ENCODE peak calls at places on chromosomes 1 and 21, in six cellular contexts. One of them, this sample, is unnamed.

GRCh38 chr1:209428241-209428921 is 155.1 kb upstream of the CAMK1G start:
- DNase-seq in uterus: no peak
- DNase-seq in activated CD8-positive, alpha-beta T cell treated with anti-CD3 and anti-CD28 coated beads, Interleukin-2, amount 10 ng/mL, durations not matched to agents 7 days and 5 days: no peak
- DNase-seq in GM20000: no peak
- DNase-seq in activated T-cell treated with anti-CD3 and anti-CD28 coated beads for 48 hours: no peak
- DNase-seq in cerebellar cortex: no peak
- DNase-seq in this sample: no peak

GRCh38 chr1:72281637-72282270 is 585 bp downstream of the NEGR1 start:
- DNase-seq in activated CD8-positive, alpha-beta T cell treated with anti-CD3 and anti-CD28 coated beads, Interleukin-2, amount 10 ng/mL, durations not matched to agents 7 days and 5 days: peak; percentile 22
- DNase-seq in GM20000: no peak
- DNase-seq in activated T-cell treated with anti-CD3 and anti-CD28 coated beads for 48 hours: peak; percentile 3
- DNase-seq in cerebellar cortex: peak; percentile 73
- DNase-seq in uterus: no peak
- DNase-seq in this sample: no peak

GRCh38 chr1:9453375-9454093 is 85.7 kb upstream of the SLC25A33 start:
- DNase-seq in activated T-cell treated with anti-CD3 and anti-CD28 coated beads for 48 hours: no peak
- DNase-seq in uterus: no peak
- DNase-seq in GM20000: no peak
- DNase-seq in activated CD8-positive, alpha-beta T cell treated with anti-CD3 and anti-CD28 coated beads, Interleukin-2, amount 10 ng/mL, durations not matched to agents 7 days and 5 days: no peak
- DNase-seq in cerebellar cortex: no peak
- DNase-seq in this sample: no peak

GRCh38 chr1:9606458-9606857 is 17.7 kb downstream of the TMEM201 start:
- DNase-seq in activated CD8-positive, alpha-beta T cell treated with anti-CD3 and anti-CD28 coated beads, Interleukin-2, amount 10 ng/mL, durations not matched to agents 7 days and 5 days: no peak
- DNase-seq in uterus: no peak
- DNase-seq in GM20000: no peak
- DNase-seq in cerebellar cortex: peak; percentile 42
- DNase-seq in activated T-cell treated with anti-CD3 and anti-CD28 coated beads for 48 hours: no peak
- DNase-seq in this sample: no peak

GRCh38 chr1:198880818-198881597 is 242.2 kb downstream of the PTPRC start:
- DNase-seq in uterus: no peak
- DNase-seq in activated T-cell treated with anti-CD3 and anti-CD28 coated beads for 48 hours: no peak
- DNase-seq in cerebellar cortex: no peak
- DNase-seq in activated CD8-positive, alpha-beta T cell treated with anti-CD3 and anti-CD28 coated beads, Interleukin-2, amount 10 ng/mL, durations not matched to agents 7 days and 5 days: no peak
- DNase-seq in GM20000: no peak
- DNase-seq in this sample: peak; percentile 54

GRCh38 chr1:227632325-227632724 is 69.0 kb downstream of the ZNF678 start:
- DNase-seq in GM20000: no peak
- DNase-seq in activated T-cell treated with anti-CD3 and anti-CD28 coated beads for 48 hours: no peak
- DNase-seq in uterus: no peak
- DNase-seq in cerebellar cortex: no peak
- DNase-seq in activated CD8-positive, alpha-beta T cell treated with anti-CD3 and anti-CD28 coated beads, Interleukin-2, amount 10 ng/mL, durations not matched to agents 7 days and 5 days: no peak
- DNase-seq in this sample: no peak

GRCh38 chr1:74767490-74767889 is 34.5 kb downstream of the TYW3 start:
- DNase-seq in activated CD8-positive, alpha-beta T cell treated with anti-CD3 and anti-CD28 coated beads, Interleukin-2, amount 10 ng/mL, durations not matched to agents 7 days and 5 days: no peak
- DNase-seq in cerebellar cortex: peak; percentile 39
- DNase-seq in uterus: no peak
- DNase-seq in GM20000: no peak
- DNase-seq in activated T-cell treated with anti-CD3 and anti-CD28 coated beads for 48 hours: no peak
- DNase-seq in this sample: no peak

GRCh38 chr21:44874497-44875331 is 1.2 kb upstream of the PTTG1IP start:
- DNase-seq in activated CD8-positive, alpha-beta T cell treated with anti-CD3 and anti-CD28 coated beads, Interleukin-2, amount 10 ng/mL, durations not matched to agents 7 days and 5 days: peak; percentile 51
- DNase-seq in activated T-cell treated with anti-CD3 and anti-CD28 coated beads for 48 hours: no peak
- DNase-seq in uterus: peak; percentile 63
- DNase-seq in cerebellar cortex: no peak
- DNase-seq in GM20000: no peak
- DNase-seq in this sample: no peak

GRCh38 chr1:38512024-38512623 is 347.4 kb downstream of the RRAGC start:
- DNase-seq in uterus: no peak
- DNase-seq in cerebellar cortex: no peak
- DNase-seq in activated CD8-positive, alpha-beta T cell treated with anti-CD3 and anti-CD28 coated beads, Interleukin-2, amount 10 ng/mL, durations not matched to agents 7 days and 5 days: no peak
- DNase-seq in GM20000: no peak
- DNase-seq in activated T-cell treated with anti-CD3 and anti-CD28 coated beads for 48 hours: no peak
- DNase-seq in this sample: no peak

GRCh38 chr1:36006941-36007500 is 76.1 kb downstream of the AGO3 start:
- DNase-seq in GM20000: no peak
- DNase-seq in activated T-cell treated with anti-CD3 and anti-CD28 coated beads for 48 hours: no peak
- DNase-seq in uterus: no peak
- DNase-seq in activated CD8-positive, alpha-beta T cell treated with anti-CD3 and anti-CD28 coated beads, Interleukin-2, amount 10 ng/mL, durations not matched to agents 7 days and 5 days: no peak
- DNase-seq in cerebellar cortex: no peak
- DNase-seq in this sample: no peak